ENCODE peak calls at places on chromosome 19, in nine cellular contexts. One of them, this sample, is unnamed.
A peak's percentile ranks its signal among the peaks of the same experiment; 100 is the strongest.

GRCh38 chr19:33438016-33438671 is 64.6 kb downstream of the CEBPG start:
- DNase-seq in NCI-H748 treated with DMSO at 0.1 percent for 48 hours: no peak
- DNase-seq in endodermal cell: no peak
- DNase-seq in stimulated activated naive CD4-positive, alpha-beta T cell treated with Interleukin-2 at 50 U/mL for 16 hours: no peak
- DNase-seq in GM20000: no peak
- DNase-seq in heart right ventricle: peak; percentile 23
- DNase-seq in GM04504: no peak
- DNase-seq in fibroblast of the conjunctiva: no peak
- DNase-seq in GM10248: no peak
- DNase-seq in this sample: no peak

GRCh38 chr19:57887195-57887941 is 1.5 kb downstream of the ZNF814 start:
- DNase-seq in NCI-H748 treated with DMSO at 0.1 percent for 48 hours: peak; percentile 20
- DNase-seq in endodermal cell: peak; percentile 77
- DNase-seq in stimulated activated naive CD4-positive, alpha-beta T cell treated with Interleukin-2 at 50 U/mL for 16 hours: no peak
- DNase-seq in GM20000: no peak
- DNase-seq in heart right ventricle: no peak
- DNase-seq in GM04504: no peak
- DNase-seq in fibroblast of the conjunctiva: no peak
- DNase-seq in GM10248: no peak
- DNase-seq in this sample: no peak

GRCh38 chr19:49837009-49837310 is 14.0 kb upstream of the PTOV1 start:
- DNase-seq in NCI-H748 treated with DMSO at 0.1 percent for 48 hours: no peak
- DNase-seq in endodermal cell: no peak
- DNase-seq in stimulated activated naive CD4-positive, alpha-beta T cell treated with Interleukin-2 at 50 U/mL for 16 hours: no peak
- DNase-seq in GM20000: no peak
- DNase-seq in heart right ventricle: no peak
- DNase-seq in GM04504: no peak
- DNase-seq in fibroblast of the conjunctiva: no peak
- DNase-seq in GM10248: no peak
- DNase-seq in this sample: no peak

GRCh38 chr19:53971608-53972007 is 8.9 kb downstream of the CACNG8 start:
- DNase-seq in NCI-H748 treated with DMSO at 0.1 percent for 48 hours: no peak
- DNase-seq in endodermal cell: peak; percentile 64
- DNase-seq in stimulated activated naive CD4-positive, alpha-beta T cell treated with Interleukin-2 at 50 U/mL for 16 hours: no peak
- DNase-seq in GM20000: no peak
- DNase-seq in heart right ventricle: no peak
- DNase-seq in GM04504: no peak
- DNase-seq in fibroblast of the conjunctiva: no peak
- DNase-seq in GM10248: no peak
- DNase-seq in this sample: no peak

GRCh38 chr19:10420444-10421239 is at the start of gene PDE4A:
- DNase-seq in NCI-H748 treated with DMSO at 0.1 percent for 48 hours: no peak
- DNase-seq in endodermal cell: peak; percentile 85
- DNase-seq in stimulated activated naive CD4-positive, alpha-beta T cell treated with Interleukin-2 at 50 U/mL for 16 hours: peak; percentile 39
- DNase-seq in GM20000: peak; percentile 71
- DNase-seq in heart right ventricle: no peak
- DNase-seq in GM04504: no peak
- DNase-seq in fibroblast of the conjunctiva: no peak
- DNase-seq in GM10248: peak; percentile 58
- DNase-seq in this sample: peak; percentile 69

GRCh38 chr19:4678881-4679379 is 8.8 kb upstream of the MYDGF start:
- DNase-seq in NCI-H748 treated with DMSO at 0.1 percent for 48 hours: no peak
- DNase-seq in endodermal cell: peak; percentile 98
- DNase-seq in stimulated activated naive CD4-positive, alpha-beta T cell treated with Interleukin-2 at 50 U/mL for 16 hours: peak; percentile 5
- DNase-seq in GM20000: no peak
- DNase-seq in heart right ventricle: no peak
- DNase-seq in GM04504: no peak
- DNase-seq in fibroblast of the conjunctiva: no peak
- DNase-seq in GM10248: no peak
- DNase-seq in this sample: no peak

GRCh38 chr19:2250765-2251576 is 1.8 kb downstream of the AMH start:
- DNase-seq in NCI-H748 treated with DMSO at 0.1 percent for 48 hours: no peak
- DNase-seq in endodermal cell: no peak
- DNase-seq in stimulated activated naive CD4-positive, alpha-beta T cell treated with Interleukin-2 at 50 U/mL for 16 hours: no peak
- DNase-seq in GM20000: peak; percentile 62
- DNase-seq in heart right ventricle: no peak
- DNase-seq in GM04504: no peak
- DNase-seq in fibroblast of the conjunctiva: no peak
- DNase-seq in GM10248: no peak
- DNase-seq in this sample: peak; percentile 73

GRCh38 chr19:29384676-29385075 is 141.1 kb upstream of the VSTM2B start:
- DNase-seq in NCI-H748 treated with DMSO at 0.1 percent for 48 hours: no peak
- DNase-seq in endodermal cell: peak; percentile 62
- DNase-seq in stimulated activated naive CD4-positive, alpha-beta T cell treated with Interleukin-2 at 50 U/mL for 16 hours: no peak
- DNase-seq in GM20000: no peak
- DNase-seq in heart right ventricle: no peak
- DNase-seq in GM04504: no peak
- DNase-seq in fibroblast of the conjunctiva: no peak
- DNase-seq in GM10248: no peak
- DNase-seq in this sample: no peak

GRCh38 chr19:12484011-12484370 is 625 bp downstream of the ZNF709 start:
- DNase-seq in NCI-H748 treated with DMSO at 0.1 percent for 48 hours: no peak
- DNase-seq in endodermal cell: no peak
- DNase-seq in stimulated activated naive CD4-positive, alpha-beta T cell treated with Interleukin-2 at 50 U/mL for 16 hours: no peak
- DNase-seq in GM20000: no peak
- DNase-seq in heart right ventricle: no peak
- DNase-seq in GM04504: no peak
- DNase-seq in fibroblast of the conjunctiva: no peak
- DNase-seq in GM10248: no peak
- DNase-seq in this sample: no peak

GRCh38 chr19:49581007-49581508 is at the start of gene PRRG2:
- DNase-seq in NCI-H748 treated with DMSO at 0.1 percent for 48 hours: peak; percentile 57
- DNase-seq in endodermal cell: peak; percentile 74
- DNase-seq in stimulated activated naive CD4-positive, alpha-beta T cell treated with Interleukin-2 at 50 U/mL for 16 hours: no peak
- DNase-seq in GM20000: no peak
- DNase-seq in heart right ventricle: no peak
- DNase-seq in GM04504: no peak
- DNase-seq in fibroblast of the conjunctiva: no peak
- DNase-seq in GM10248: no peak
- DNase-seq in this sample: no peak

GRCh38 chr19:56896041-56896440 is 55.5 kb upstream of the PEG3 start:
- DNase-seq in NCI-H748 treated with DMSO at 0.1 percent for 48 hours: no peak
- DNase-seq in endodermal cell: no peak
- DNase-seq in stimulated activated naive CD4-positive, alpha-beta T cell treated with Interleukin-2 at 50 U/mL for 16 hours: no peak
- DNase-seq in GM20000: no peak
- DNase-seq in heart right ventricle: no peak
- DNase-seq in GM04504: no peak
- DNase-seq in fibroblast of the conjunctiva: no peak
- DNase-seq in GM10248: no peak
- DNase-seq in this sample: no peak

GRCh38 chr19:6963937-6964336 is 57.3 kb downstream of the MBD3L2B start:
- DNase-seq in NCI-H748 treated with DMSO at 0.1 percent for 48 hours: no peak
- DNase-seq in endodermal cell: peak; percentile 51
- DNase-seq in stimulated activated naive CD4-positive, alpha-beta T cell treated with Interleukin-2 at 50 U/mL for 16 hours: peak; percentile 8
- DNase-seq in GM20000: peak; percentile 16
- DNase-seq in heart right ventricle: no peak
- DNase-seq in GM04504: no peak
- DNase-seq in fibroblast of the conjunctiva: no peak
- DNase-seq in GM10248: no peak
- DNase-seq in this sample: no peak

GRCh38 chr19:43439183-43440063 is 24.7 kb downstream of the TEX101 start:
- DNase-seq in NCI-H748 treated with DMSO at 0.1 percent for 48 hours: peak; percentile 53
- DNase-seq in endodermal cell: no peak
- DNase-seq in stimulated activated naive CD4-positive, alpha-beta T cell treated with Interleukin-2 at 50 U/mL for 16 hours: peak; percentile 22
- DNase-seq in GM20000: no peak
- DNase-seq in heart right ventricle: peak; percentile 10
- DNase-seq in GM04504: peak; percentile 65
- DNase-seq in fibroblast of the conjunctiva: no peak
- DNase-seq in GM10248: no peak
- DNase-seq in this sample: no peak

GRCh38 chr19:36527873-36528193 is 238 bp downstream of the ZNF260 start:
- DNase-seq in NCI-H748 treated with DMSO at 0.1 percent for 48 hours: no peak
- DNase-seq in endodermal cell: no peak
- DNase-seq in stimulated activated naive CD4-positive, alpha-beta T cell treated with Interleukin-2 at 50 U/mL for 16 hours: no peak
- DNase-seq in GM20000: no peak
- DNase-seq in heart right ventricle: no peak
- DNase-seq in GM04504: no peak
- DNase-seq in fibroblast of the conjunctiva: no peak
- DNase-seq in GM10248: no peak
- DNase-seq in this sample: no peak

GRCh38 chr19:21084343-21084742 is 2.3 kb downstream of the ZNF714 start:
- DNase-seq in NCI-H748 treated with DMSO at 0.1 percent for 48 hours: no peak
- DNase-seq in endodermal cell: no peak
- DNase-seq in stimulated activated naive CD4-positive, alpha-beta T cell treated with Interleukin-2 at 50 U/mL for 16 hours: no peak
- DNase-seq in GM20000: no peak
- DNase-seq in heart right ventricle: no peak
- DNase-seq in GM04504: peak; percentile 54
- DNase-seq in fibroblast of the conjunctiva: no peak
- DNase-seq in GM10248: peak; percentile 14
- DNase-seq in this sample: peak; percentile 14

GRCh38 chr19:48625891-48626327 is 6.6 kb downstream of the SPHK2 start:
- DNase-seq in NCI-H748 treated with DMSO at 0.1 percent for 48 hours: no peak
- DNase-seq in endodermal cell: peak; percentile 49
- DNase-seq in stimulated activated naive CD4-positive, alpha-beta T cell treated with Interleukin-2 at 50 U/mL for 16 hours: no peak
- DNase-seq in GM20000: no peak
- DNase-seq in heart right ventricle: no peak
- DNase-seq in GM04504: no peak
- DNase-seq in fibroblast of the conjunctiva: no peak
- DNase-seq in GM10248: no peak
- DNase-seq in this sample: no peak

GRCh38 chr19:55494172-55494761 is 6.0 kb downstream of the SSC5D start:
- DNase-seq in NCI-H748 treated with DMSO at 0.1 percent for 48 hours: no peak
- DNase-seq in endodermal cell: no peak
- DNase-seq in stimulated activated naive CD4-positive, alpha-beta T cell treated with Interleukin-2 at 50 U/mL for 16 hours: no peak
- DNase-seq in GM20000: peak; percentile 54
- DNase-seq in heart right ventricle: peak; percentile 76
- DNase-seq in GM04504: no peak
- DNase-seq in fibroblast of the conjunctiva: no peak
- DNase-seq in GM10248: no peak
- DNase-seq in this sample: no peak

GRCh38 chr19:53504903-53505302 is 33.0 kb upstream of the ZNF331 start:
- DNase-seq in NCI-H748 treated with DMSO at 0.1 percent for 48 hours: no peak
- DNase-seq in endodermal cell: no peak
- DNase-seq in stimulated activated naive CD4-positive, alpha-beta T cell treated with Interleukin-2 at 50 U/mL for 16 hours: no peak
- DNase-seq in GM20000: no peak
- DNase-seq in heart right ventricle: no peak
- DNase-seq in GM04504: no peak
- DNase-seq in fibroblast of the conjunctiva: no peak
- DNase-seq in GM10248: no peak
- DNase-seq in this sample: no peak

GRCh38 chr19:41541990-41542584 is 33.9 kb upstream of the CEACAM21 start:
- DNase-seq in NCI-H748 treated with DMSO at 0.1 percent for 48 hours: peak; percentile 20
- DNase-seq in endodermal cell: peak; percentile 88
- DNase-seq in stimulated activated naive CD4-positive, alpha-beta T cell treated with Interleukin-2 at 50 U/mL for 16 hours: peak; percentile 73
- DNase-seq in GM20000: no peak
- DNase-seq in heart right ventricle: peak; percentile 67
- DNase-seq in GM04504: no peak
- DNase-seq in fibroblast of the conjunctiva: no peak
- DNase-seq in GM10248: no peak
- DNase-seq in this sample: no peak

GRCh38 chr19:14439014-14439413 is 5.9 kb downstream of the PKN1 start:
- DNase-seq in NCI-H748 treated with DMSO at 0.1 percent for 48 hours: no peak
- DNase-seq in endodermal cell: no peak
- DNase-seq in stimulated activated naive CD4-positive, alpha-beta T cell treated with Interleukin-2 at 50 U/mL for 16 hours: no peak
- DNase-seq in GM20000: no peak
- DNase-seq in heart right ventricle: no peak
- DNase-seq in GM04504: no peak
- DNase-seq in fibroblast of the conjunctiva: no peak
- DNase-seq in GM10248: no peak
- DNase-seq in this sample: no peak

GRCh38 chr19:19539738-19540703 is 2.0 kb downstream of the CILP2 start:
- DNase-seq in NCI-H748 treated with DMSO at 0.1 percent for 48 hours: no peak
- DNase-seq in endodermal cell: peak; percentile 96
- DNase-seq in stimulated activated naive CD4-positive, alpha-beta T cell treated with Interleukin-2 at 50 U/mL for 16 hours: peak; percentile 61
- DNase-seq in GM20000: peak; percentile 90
- DNase-seq in heart right ventricle: peak; percentile 45
- DNase-seq in GM04504: no peak
- DNase-seq in fibroblast of the conjunctiva: peak; percentile 69
- DNase-seq in GM10248: peak; percentile 83
- DNase-seq in this sample: peak; percentile 90

GRCh38 chr19:495440-496332 is 600 bp upstream of the MADCAM1 start:
- DNase-seq in NCI-H748 treated with DMSO at 0.1 percent for 48 hours: no peak
- DNase-seq in endodermal cell: peak; percentile 92
- DNase-seq in stimulated activated naive CD4-positive, alpha-beta T cell treated with Interleukin-2 at 50 U/mL for 16 hours: peak; percentile 7
- DNase-seq in GM20000: no peak
- DNase-seq in heart right ventricle: no peak
- DNase-seq in GM04504: no peak
- DNase-seq in fibroblast of the conjunctiva: no peak
- DNase-seq in GM10248: peak; percentile 54
- DNase-seq in this sample: no peak

GRCh38 chr19:35267818-35268545 is 780 bp upstream of the USF2 start:
- DNase-seq in NCI-H748 treated with DMSO at 0.1 percent for 48 hours: peak; percentile 26
- DNase-seq in endodermal cell: peak; percentile 86
- DNase-seq in stimulated activated naive CD4-positive, alpha-beta T cell treated with Interleukin-2 at 50 U/mL for 16 hours: peak; percentile 56
- DNase-seq in GM20000: peak; percentile 99
- DNase-seq in heart right ventricle: peak; percentile 72
- DNase-seq in GM04504: peak; percentile 47
- DNase-seq in fibroblast of the conjunctiva: peak; percentile 30
- DNase-seq in GM10248: peak; percentile 96
- DNase-seq in this sample: peak; percentile 98

GRCh38 chr19:642755-643727 is 3.4 kb downstream of the FGF22 start:
- DNase-seq in NCI-H748 treated with DMSO at 0.1 percent for 48 hours: no peak
- DNase-seq in endodermal cell: no peak
- DNase-seq in stimulated activated naive CD4-positive, alpha-beta T cell treated with Interleukin-2 at 50 U/mL for 16 hours: no peak
- DNase-seq in GM20000: no peak
- DNase-seq in heart right ventricle: no peak
- DNase-seq in GM04504: no peak
- DNase-seq in fibroblast of the conjunctiva: no peak
- DNase-seq in GM10248: no peak
- DNase-seq in this sample: no peak

GRCh38 chr19:1205114-1206062 is at the start of gene STK11:
- DNase-seq in NCI-H748 treated with DMSO at 0.1 percent for 48 hours: peak; percentile 74
- DNase-seq in endodermal cell: peak; percentile 100
- DNase-seq in stimulated activated naive CD4-positive, alpha-beta T cell treated with Interleukin-2 at 50 U/mL for 16 hours: peak; percentile 99
- DNase-seq in GM20000: peak; percentile 100
- DNase-seq in heart right ventricle: peak; percentile 99
- DNase-seq in GM04504: peak; percentile 94
- DNase-seq in fibroblast of the conjunctiva: peak; percentile 93
- DNase-seq in GM10248: peak; percentile 100
- DNase-seq in this sample: peak; percentile 100

GRCh38 chr19:48558018-48558684 is 6.2 kb downstream of the SULT2B1 start:
- DNase-seq in NCI-H748 treated with DMSO at 0.1 percent for 48 hours: no peak
- DNase-seq in endodermal cell: peak; percentile 80
- DNase-seq in stimulated activated naive CD4-positive, alpha-beta T cell treated with Interleukin-2 at 50 U/mL for 16 hours: no peak
- DNase-seq in GM20000: no peak
- DNase-seq in heart right ventricle: no peak
- DNase-seq in GM04504: no peak
- DNase-seq in fibroblast of the conjunctiva: no peak
- DNase-seq in GM10248: no peak
- DNase-seq in this sample: no peak

GRCh38 chr19:35718345-35719041 is 690 bp downstream of the KMT2B start:
- DNase-seq in NCI-H748 treated with DMSO at 0.1 percent for 48 hours: no peak
- DNase-seq in endodermal cell: peak; percentile 66
- DNase-seq in stimulated activated naive CD4-positive, alpha-beta T cell treated with Interleukin-2 at 50 U/mL for 16 hours: peak; percentile 45
- DNase-seq in GM20000: peak; percentile 77
- DNase-seq in heart right ventricle: peak; percentile 40
- DNase-seq in GM04504: no peak
- DNase-seq in fibroblast of the conjunctiva: no peak
- DNase-seq in GM10248: peak; percentile 57
- DNase-seq in this sample: peak; percentile 75

GRCh38 chr19:2524361-2524839 is 48.5 kb downstream of the GADD45B start:
- DNase-seq in NCI-H748 treated with DMSO at 0.1 percent for 48 hours: no peak
- DNase-seq in endodermal cell: no peak
- DNase-seq in stimulated activated naive CD4-positive, alpha-beta T cell treated with Interleukin-2 at 50 U/mL for 16 hours: no peak
- DNase-seq in GM20000: no peak
- DNase-seq in heart right ventricle: no peak
- DNase-seq in GM04504: no peak
- DNase-seq in fibroblast of the conjunctiva: no peak
- DNase-seq in GM10248: no peak
- DNase-seq in this sample: no peak

GRCh38 chr19:48090281-48090802 is 20.3 kb downstream of the PLA2G4C start:
- DNase-seq in NCI-H748 treated with DMSO at 0.1 percent for 48 hours: peak; percentile 27
- DNase-seq in endodermal cell: no peak
- DNase-seq in stimulated activated naive CD4-positive, alpha-beta T cell treated with Interleukin-2 at 50 U/mL for 16 hours: no peak
- DNase-seq in GM20000: no peak
- DNase-seq in heart right ventricle: no peak
- DNase-seq in GM04504: peak; percentile 82
- DNase-seq in fibroblast of the conjunctiva: no peak
- DNase-seq in GM10248: no peak
- DNase-seq in this sample: no peak

GRCh38 chr19:55640043-55640576 is 692 bp upstream of the ZNF580 start:
- DNase-seq in NCI-H748 treated with DMSO at 0.1 percent for 48 hours: peak; percentile 54
- DNase-seq in endodermal cell: peak; percentile 87
- DNase-seq in stimulated activated naive CD4-positive, alpha-beta T cell treated with Interleukin-2 at 50 U/mL for 16 hours: peak; percentile 73
- DNase-seq in GM20000: peak; percentile 73
- DNase-seq in heart right ventricle: peak; percentile 54
- DNase-seq in GM04504: no peak
- DNase-seq in fibroblast of the conjunctiva: no peak
- DNase-seq in GM10248: peak; percentile 60
- DNase-seq in this sample: peak; percentile 72

GRCh38 chr19:17409990-17410389 is 4.6 kb upstream of the BST2 start:
- DNase-seq in NCI-H748 treated with DMSO at 0.1 percent for 48 hours: no peak
- DNase-seq in endodermal cell: no peak
- DNase-seq in stimulated activated naive CD4-positive, alpha-beta T cell treated with Interleukin-2 at 50 U/mL for 16 hours: no peak
- DNase-seq in GM20000: no peak
- DNase-seq in heart right ventricle: no peak
- DNase-seq in GM04504: no peak
- DNase-seq in fibroblast of the conjunctiva: no peak
- DNase-seq in GM10248: no peak
- DNase-seq in this sample: no peak

This sample was measured in GM13977.